ENCODE peak calls at places on chromosome X, in four cellular contexts. One of them, this sample, is unnamed.

GRCh38 chrX:44143061-44143602 is 169.9 kb upstream of the NDP start:
- DNase-seq in renal cortical epithelial cell: no peak
- DNase-seq in NB4: peak; percentile 21
- DNase-seq in putamen: no peak
- DNase-seq in this sample: no peak

GRCh38 chrX:104136241-104137019 is 20.4 kb downstream of the SLC25A53 start:
- DNase-seq in renal cortical epithelial cell: peak; percentile 85
- DNase-seq in NB4: peak; percentile 76
- DNase-seq in putamen: peak; percentile 77
- DNase-seq in this sample: no peak

GRCh38 chrX:74656079-74656745 is 41.8 kb upstream of the RLIM start:
- DNase-seq in renal cortical epithelial cell: no peak
- DNase-seq in NB4: no peak
- DNase-seq in putamen: no peak
- DNase-seq in this sample: no peak

GRCh38 chrX:30910124-30910860 is 21.2 kb upstream of the TAB3 start:
- DNase-seq in renal cortical epithelial cell: no peak
- DNase-seq in NB4: peak; percentile 83
- DNase-seq in putamen: no peak
- DNase-seq in this sample: no peak

GRCh38 chrX:1093586-1094538 is 118.6 kb downstream of the CRLF2 start:
- DNase-seq in renal cortical epithelial cell: no peak
- DNase-seq in NB4: no peak
- DNase-seq in putamen: no peak
- DNase-seq in this sample: no peak

GRCh38 chrX:18353931-18354368 is 538 bp downstream of the SCML2 start:
- DNase-seq in renal cortical epithelial cell: no peak
- DNase-seq in NB4: peak; percentile 47
- DNase-seq in putamen: no peak
- DNase-seq in this sample: no peak

GRCh38 chrX:110403839-110404238 is 45.2 kb downstream of the RTL9 start:
- DNase-seq in renal cortical epithelial cell: no peak
- DNase-seq in NB4: no peak
- DNase-seq in putamen: no peak
- DNase-seq in this sample: no peak

GRCh38 chrX:19627081-19627480 is 111.8 kb upstream of the MAP3K15 start:
- DNase-seq in renal cortical epithelial cell: no peak
- DNase-seq in NB4: no peak
- DNase-seq in putamen: peak; percentile 70
- DNase-seq in this sample: no peak

GRCh38 chrX:86133761-86134160 is 14.5 kb upstream of the DACH2 start:
- DNase-seq in renal cortical epithelial cell: peak; percentile 2
- DNase-seq in NB4: peak; percentile 15
- DNase-seq in putamen: no peak
- DNase-seq in this sample: no peak

GRCh38 chrX:118633530-118633929 is 93.9 kb upstream of the IL13RA1 start:
- DNase-seq in renal cortical epithelial cell: no peak
- DNase-seq in NB4: no peak
- DNase-seq in putamen: no peak
- DNase-seq in this sample: no peak

GRCh38 chrX:40127052-40127451 is 29.3 kb upstream of the BCOR start:
- DNase-seq in renal cortical epithelial cell: no peak
- DNase-seq in NB4: peak; percentile 73
- DNase-seq in putamen: no peak
- DNase-seq in this sample: no peak

GRCh38 chrX:8201896-8202331 is 30.8 kb upstream of the VCX2 start:
- DNase-seq in renal cortical epithelial cell: no peak
- DNase-seq in NB4: no peak
- DNase-seq in putamen: peak; percentile 3
- DNase-seq in this sample: no peak

GRCh38 chrX:107227780-107228485 is 21.5 kb downstream of the DNAAF6 start:
- DNase-seq in renal cortical epithelial cell: no peak
- DNase-seq in NB4: no peak
- DNase-seq in putamen: no peak
- DNase-seq in this sample: no peak

GRCh38 chrX:1398431-1399340 is 6.8 kb upstream of the SLC25A6 start:
- DNase-seq in renal cortical epithelial cell: no peak
- DNase-seq in NB4: no peak
- DNase-seq in putamen: no peak
- DNase-seq in this sample: peak; percentile 53

GRCh38 chrX:56812515-56813105 is 83.6 kb downstream of the NBDY start:
- DNase-seq in renal cortical epithelial cell: peak; percentile 1
- DNase-seq in NB4: no peak
- DNase-seq in putamen: no peak
- DNase-seq in this sample: no peak

This sample was measured in suprapubic skin.